ENCODE peak calls at places on chromosome 22, in nine cellular contexts. B is GM23248, E is HCT116, K is GM23338, A is SK-N-SH, N is OCI-LY7, L is MM.1S, D is PC-3, R is hepatocyte. P is an unnamed sample.
A peak's percentile ranks its signal among the peaks of the same experiment; 100 is the strongest.

GRCh38 chr22:49799431-49800075 is 28.1 kb downstream of the BRD1 start:
- DNase-seq in B (no peak), K (no peak), D (no peak), L (no peak), N (no peak), E (no peak), A (no peak), R (no peak), P (no peak)

GRCh38 chr22:29152381-29153138 is 53.1 kb upstream of the EMID1 start:
- DNase-seq in L (no peak), N (no peak), D (no peak), B (no peak), K (peak; percentile 57), E (no peak), R (no peak), A (no peak), P (peak; percentile 55)

GRCh38 chr22:45007946-45008852 is 1.6 kb downstream of the PHF21B start:
- DNase-seq in R (peak; percentile 25), E (no peak), K (peak; percentile 82), N (no peak), A (peak; percentile 64), D (no peak), B (peak; percentile 18), L (no peak), P (peak; percentile 89)

GRCh38 chr22:19986410-19987341 is 29.9 kb downstream of the ARVCF start:
- DNase-seq in N (peak; percentile 79), B (peak; percentile 93), E (no peak), L (peak; percentile 62), K (peak; percentile 86), A (peak; percentile 99), D (peak; percentile 66), R (peak; percentile 93), P (peak; percentile 93)

GRCh38 chr22:32752868-32753520 is 48.5 kb upstream of the TIMP3 start:
- DNase-seq in A (no peak), N (no peak), R (no peak), D (no peak), L (no peak), B (no peak), E (no peak), K (no peak), P (no peak)

GRCh38 chr22:23066200-23067022 is 3.9 kb upstream of the GNAZ start:
- DNase-seq in R (no peak), D (no peak), E (no peak), A (no peak), N (peak; percentile 51), K (no peak), L (no peak), B (no peak), P (no peak)

GRCh38 chr22:50729391-50730012 is 8.5 kb upstream of the ACR start:
- DNase-seq in E (no peak), K (peak; percentile 30), D (no peak), N (peak; percentile 76), L (peak; percentile 93), R (no peak), A (no peak), B (no peak), P (no peak)

GRCh38 chr22:27642104-27642800 is 159.3 kb downstream of the MN1 start:
- DNase-seq in K (no peak), E (no peak), N (no peak), D (no peak), R (no peak), A (peak; percentile 49), L (no peak), B (no peak), P (peak; percentile 79)

GRCh38 chr22:24515025-24515338 is 19.9 kb downstream of the UPB1 start:
- DNase-seq in L (no peak), B (no peak), R (no peak), K (no peak), D (no peak), A (no peak), E (no peak), N (no peak), P (no peak)

GRCh38 chr22:37139762-37140161 is 10.0 kb downstream of the IL2RB start:
- DNase-seq in R (no peak), L (no peak), N (peak; percentile 33), B (no peak), D (no peak), A (no peak), E (no peak), K (no peak), P (no peak)

GRCh38 chr22:37138879-37139561 is 10.7 kb downstream of the IL2RB start:
- DNase-seq in N (no peak), A (no peak), E (no peak), K (no peak), R (no peak), L (no peak), B (no peak), D (no peak), P (no peak)

GRCh38 chr22:37140686-37141323 is 8.9 kb downstream of the IL2RB start:
- DNase-seq in K (no peak), B (no peak), L (no peak), D (no peak), E (no peak), A (no peak), R (no peak), N (no peak), P (no peak)

GRCh38 chr22:37141971-37142647 is 7.6 kb downstream of the IL2RB start:
- DNase-seq in D (no peak), A (no peak), L (no peak), K (no peak), R (no peak), E (no peak), N (no peak), B (no peak), P (no peak)

GRCh38 chr22:37141476-37141875 is 8.2 kb downstream of the IL2RB start:
- DNase-seq in D (no peak), E (no peak), N (no peak), R (no peak), B (no peak), K (no peak), L (no peak), A (no peak), P (no peak)
- H2AFZ ChIP-seq in D (no peak overlapping the region), E (no peak overlapping the region), N (no peak overlapping the region), R (no peak overlapping the region), B (no peak overlapping the region), K (no peak overlapping the region), L (no peak overlapping the region), A (no peak overlapping the region), P (no peak overlapping the region)

DNA sequence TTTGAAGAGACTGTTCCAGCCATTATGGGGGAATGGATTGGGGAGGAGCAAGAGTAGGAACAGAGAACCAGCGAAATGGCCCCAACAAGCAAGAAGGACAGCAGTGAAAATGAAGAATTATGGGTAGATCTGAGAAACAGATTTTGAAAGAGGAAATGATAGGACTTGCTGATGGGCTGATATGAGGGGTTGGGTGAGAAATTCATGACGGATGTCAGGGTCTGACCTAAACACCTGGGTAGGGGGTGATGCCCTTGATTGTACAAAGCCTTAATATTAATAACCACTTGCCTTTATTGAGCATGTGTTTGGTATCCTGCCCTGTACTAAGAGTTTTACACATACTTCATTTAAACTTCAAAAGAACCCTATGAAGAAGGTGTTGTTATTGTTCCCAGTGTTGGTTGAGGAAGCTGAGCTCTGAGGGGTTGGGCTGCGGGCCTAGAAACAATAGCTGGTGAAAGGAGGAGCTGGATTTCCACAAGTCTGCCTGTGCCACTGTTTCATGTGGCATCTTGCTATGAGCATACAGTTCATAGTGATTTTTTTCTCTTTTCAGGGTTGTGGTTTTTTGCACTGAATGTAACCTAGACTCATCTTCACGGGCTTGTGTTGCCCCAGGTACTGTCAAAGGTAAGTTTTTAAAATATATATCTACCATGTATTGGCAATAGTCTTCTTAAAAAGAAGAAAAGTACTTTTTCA is 61.1 kb upstream of the TNRC6B start:
- DNase-seq in A (no peak), D (no peak), E (no peak), B (no peak), K (no peak), L (no peak), R (no peak), N (no peak), P (no peak)
- TF ChIP-seq EZH2phosphoT487 in A (no peak), D (no peak), E (no peak), B (no peak), K (no peak), L (no peak), R (no peak), N (no peak), P (no peak)

GRCh38 chr22:42443240-42444059 is 11.2 kb upstream of the NFAM1 start:
- DNase-seq in R (no peak), K (no peak), L (no peak), D (peak; percentile 47), E (no peak), N (peak; percentile 54), B (peak; percentile 24), A (no peak), P (no peak)
- H3K4me1 ChIP-seq in R (peaks cover 8% of the 10 kb centered on the region), K (peaks cover 35% of the 10 kb centered on the region), L (peaks cover 16% of the 10 kb centered on the region), D (peaks cover 20% of the 10 kb centered on the region), E (peaks cover 21% of the 10 kb centered on the region), N (peaks cover 69% of the 10 kb centered on the region), B (peaks cover 13% of the 10 kb centered on the region), A (peaks cover 9% of the 10 kb centered on the region), P (peaks cover 19% of the 10 kb centered on the region)

GRCh38 chr22:36194385-36194784 is 7.2 kb downstream of the APOL4 start:
- DNase-seq in K (no peak), A (no peak), E (no peak), B (no peak), N (no peak), D (no peak), R (no peak), L (no peak), P (no peak)
- H2AFZ ChIP-seq in K (no peak overlapping the region), A (no peak overlapping the region), E (no peak overlapping the region), B (no peak overlapping the region), N (no peak overlapping the region), D (no peak overlapping the region), R (no peak overlapping the region), L (no peak overlapping the region), P (no peak overlapping the region)

DNA sequence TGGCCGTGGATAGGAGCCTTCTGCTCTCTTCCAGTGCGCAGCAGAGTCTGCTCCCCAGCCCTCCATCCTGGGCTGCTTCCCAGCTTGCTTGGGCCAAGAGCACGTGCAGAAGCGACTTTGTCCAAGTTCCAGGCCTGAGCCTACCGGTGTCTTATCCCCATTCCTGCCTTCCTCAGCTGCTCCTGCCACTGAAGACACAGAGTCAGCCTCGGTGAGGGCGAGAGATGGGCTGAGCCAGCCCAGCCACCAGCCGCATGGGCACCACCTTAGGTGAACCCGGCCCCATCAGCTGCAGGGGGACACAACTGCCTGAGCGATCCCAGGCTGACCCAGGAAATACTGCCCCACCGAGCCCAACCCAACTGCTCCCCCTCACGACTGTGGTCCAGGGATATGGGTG is 847.8 kb downstream of the TBC1D22A start:
- DNase-seq in B (no peak), N (no peak), K (no peak), R (no peak), E (no peak), L (no peak), D (no peak), A (no peak), P (no peak)
- TF ChIP-seq EZH2phosphoT487 in B (no peak), N (no peak), K (no peak), R (no peak), E (no peak), L (no peak), D (no peak), A (no peak), P (no peak)